ENCODE peak calls at places on chromosomes 16 and 17, in five cellular contexts. One of them, this sample, is unnamed.

GRCh38 chr16:51433597-51433996 is 282.5 kb upstream of the SALL1 start:
- DNase-seq in AG09309: no peak
- DNase-seq in MM.1S: no peak
- DNase-seq in fibroblast of the aortic adventitia: no peak
- DNase-seq in pancreas: no peak
- DNase-seq in this sample: no peak

GRCh38 chr16:72924918-72925630 is 122.9 kb downstream of the ZFHX3 start:
- DNase-seq in MM.1S: no peak
- DNase-seq in fibroblast of the aortic adventitia: no peak
- DNase-seq in pancreas: no peak
- DNase-seq in AG09309: no peak
- DNase-seq in this sample: no peak

GRCh38 chr16:29663020-29663828 is at the start of gene SPN:
- DNase-seq in MM.1S: no peak
- DNase-seq in AG09309: no peak
- DNase-seq in fibroblast of the aortic adventitia: no peak
- DNase-seq in pancreas: no peak
- DNase-seq in this sample: no peak

GRCh38 chr17:77125432-77125901 is 15.3 kb upstream of the SEC14L1 start:
- DNase-seq in fibroblast of the aortic adventitia: peak; percentile 88
- DNase-seq in AG09309: peak; percentile 61
- DNase-seq in pancreas: no peak
- DNase-seq in MM.1S: no peak
- DNase-seq in this sample: no peak

GRCh38 chr16:72848759-72849664 is 198.9 kb downstream of the ZFHX3 start:
- DNase-seq in pancreas: peak; percentile 97
- DNase-seq in AG09309: peak; percentile 71
- DNase-seq in MM.1S: no peak
- DNase-seq in fibroblast of the aortic adventitia: peak; percentile 96
- DNase-seq in this sample: no peak

GRCh38 chr16:2081685-2082084 is 33.9 kb downstream of the TSC2 start:
- DNase-seq in AG09309: no peak
- DNase-seq in pancreas: no peak
- DNase-seq in MM.1S: no peak
- DNase-seq in fibroblast of the aortic adventitia: no peak
- DNase-seq in this sample: no peak

GRCh38 chr16:2529061-2529931 is 1.9 kb downstream of the CEMP1 start:
- DNase-seq in fibroblast of the aortic adventitia: no peak
- DNase-seq in AG09309: no peak
- DNase-seq in pancreas: peak; percentile 82
- DNase-seq in MM.1S: no peak
- DNase-seq in this sample: no peak

GRCh38 chr17:9244066-9245052 is 223.0 kb downstream of the NTN1 start:
- DNase-seq in fibroblast of the aortic adventitia: peak; percentile 79
- DNase-seq in MM.1S: no peak
- DNase-seq in AG09309: peak; percentile 85
- DNase-seq in pancreas: no peak
- DNase-seq in this sample: no peak

GRCh38 chr17:7281953-7282751 is 634 bp downstream of the SLC2A4 start:
- DNase-seq in AG09309: no peak
- DNase-seq in fibroblast of the aortic adventitia: no peak
- DNase-seq in MM.1S: no peak
- DNase-seq in pancreas: no peak
- DNase-seq in this sample: no peak

GRCh38 chr17:64658931-64659330 is 3.2 kb downstream of the SMURF2 start:
- DNase-seq in fibroblast of the aortic adventitia: peak; percentile 83
- DNase-seq in MM.1S: no peak
- DNase-seq in AG09309: peak; percentile 48
- DNase-seq in pancreas: no peak
- DNase-seq in this sample: no peak

GRCh38 chr17:700504-701094 is 14.0 kb downstream of the VPS53 start:
- DNase-seq in MM.1S: peak; percentile 42
- DNase-seq in fibroblast of the aortic adventitia: peak; percentile 61
- DNase-seq in pancreas: no peak
- DNase-seq in AG09309: no peak
- DNase-seq in this sample: no peak

GRCh38 chr17:39777534-39778365 is 40.0 kb downstream of the GRB7 start:
- DNase-seq in AG09309: no peak
- DNase-seq in pancreas: no peak
- DNase-seq in fibroblast of the aortic adventitia: no peak
- DNase-seq in MM.1S: peak; percentile 60
- DNase-seq in this sample: no peak

GRCh38 chr17:37187262-37187661 is 188.5 kb upstream of the C17orf78 start:
- DNase-seq in MM.1S: no peak
- DNase-seq in fibroblast of the aortic adventitia: peak; percentile 30
- DNase-seq in pancreas: no peak
- DNase-seq in AG09309: peak; percentile 25
- DNase-seq in this sample: no peak

GRCh38 chr16:8346291-8346690 is 244.0 kb downstream of the TMEM114 start:
- DNase-seq in pancreas: no peak
- DNase-seq in fibroblast of the aortic adventitia: no peak
- DNase-seq in AG09309: no peak
- DNase-seq in MM.1S: peak; percentile 26
- DNase-seq in this sample: no peak

GRCh38 chr17:14281530-14281929 is 19.4 kb upstream of the HS3ST3B1 start:
- DNase-seq in pancreas: no peak
- DNase-seq in MM.1S: no peak
- DNase-seq in fibroblast of the aortic adventitia: no peak
- DNase-seq in AG09309: no peak
- DNase-seq in this sample: no peak

GRCh38 chr16:87086156-87086555 is 231.0 kb downstream of the C16orf95 start:
- DNase-seq in AG09309: peak; percentile 45
- DNase-seq in pancreas: no peak
- DNase-seq in MM.1S: no peak
- DNase-seq in fibroblast of the aortic adventitia: peak; percentile 74
- DNase-seq in this sample: no peak

GRCh38 chr16:65071371-65072311 is 50.2 kb downstream of the CDH11 start:
- DNase-seq in pancreas: no peak
- DNase-seq in MM.1S: no peak
- DNase-seq in fibroblast of the aortic adventitia: peak; percentile 58
- DNase-seq in AG09309: no peak
- DNase-seq in this sample: no peak

GRCh38 chr16:27049117-27049516 is 17.6 kb upstream of the C16orf82 start:
- DNase-seq in AG09309: no peak
- DNase-seq in pancreas: no peak
- DNase-seq in MM.1S: no peak
- DNase-seq in fibroblast of the aortic adventitia: no peak
- DNase-seq in this sample: no peak

GRCh38 chr17:11548398-11548797 is 49.9 kb upstream of the DNAH9 start:
- DNase-seq in pancreas: no peak
- DNase-seq in MM.1S: no peak
- DNase-seq in AG09309: no peak
- DNase-seq in fibroblast of the aortic adventitia: no peak
- DNase-seq in this sample: no peak

GRCh38 chr16:67115649-67116048 is 5.9 kb downstream of the PHAF1 start:
- DNase-seq in MM.1S: no peak
- DNase-seq in fibroblast of the aortic adventitia: peak; percentile 75
- DNase-seq in AG09309: peak; percentile 71
- DNase-seq in pancreas: no peak
- DNase-seq in this sample: no peak

GRCh38 chr16:27317738-27318398 is 4.1 kb downstream of the IL4R start:
- DNase-seq in AG09309: no peak
- DNase-seq in pancreas: no peak
- DNase-seq in MM.1S: no peak
- DNase-seq in fibroblast of the aortic adventitia: peak; percentile 31
- DNase-seq in this sample: no peak

GRCh38 chr16:29790949-29791844 is 646 bp downstream of the KIF22 start:
- DNase-seq in pancreas: no peak
- DNase-seq in AG09309: no peak
- DNase-seq in MM.1S: no peak
- DNase-seq in fibroblast of the aortic adventitia: no peak
- DNase-seq in this sample: no peak

GRCh38 chr17:50778471-50778870 is 11.2 kb upstream of the ANKRD40CL start:
- DNase-seq in AG09309: no peak
- DNase-seq in fibroblast of the aortic adventitia: no peak
- DNase-seq in MM.1S: no peak
- DNase-seq in pancreas: no peak
- DNase-seq in this sample: no peak

GRCh38 chr16:85416267-85417109 is 196.6 kb upstream of the GSE1 start:
- DNase-seq in MM.1S: peak; percentile 24
- DNase-seq in pancreas: peak; percentile 94
- DNase-seq in AG09309: no peak
- DNase-seq in fibroblast of the aortic adventitia: peak; percentile 30
- DNase-seq in this sample: no peak

GRCh38 chr17:45697076-45697475 is 87.0 kb upstream of the CRHR1 start:
- DNase-seq in AG09309: no peak
- DNase-seq in fibroblast of the aortic adventitia: no peak
- DNase-seq in MM.1S: no peak
- DNase-seq in pancreas: no peak
- DNase-seq in this sample: no peak

GRCh38 chr17:46061435-46061834 is 62.4 kb downstream of the STH start:
- DNase-seq in AG09309: no peak
- DNase-seq in pancreas: no peak
- DNase-seq in MM.1S: no peak
- DNase-seq in fibroblast of the aortic adventitia: peak; percentile 20
- DNase-seq in this sample: no peak

GRCh38 chr17:72393553-72393952 is 272.7 kb downstream of the SOX9 start:
- DNase-seq in pancreas: no peak
- DNase-seq in MM.1S: no peak
- DNase-seq in fibroblast of the aortic adventitia: peak; percentile 62
- DNase-seq in AG09309: no peak
- DNase-seq in this sample: no peak

GRCh38 chr17:19019041-19019941 is 14.7 kb upstream of the FAM83G start:
- DNase-seq in pancreas: peak; percentile 73
- DNase-seq in fibroblast of the aortic adventitia: no peak
- DNase-seq in MM.1S: no peak
- DNase-seq in AG09309: no peak
- DNase-seq in this sample: no peak

GRCh38 chr17:7912927-7913524 is 3.1 kb downstream of the RNF227 start:
- DNase-seq in AG09309: no peak
- DNase-seq in MM.1S: peak; percentile 83
- DNase-seq in fibroblast of the aortic adventitia: peak; percentile 89
- DNase-seq in pancreas: no peak
- DNase-seq in this sample: peak; percentile 70

GRCh38 chr17:20174588-20175265 is 165.6 kb downstream of the SPECC1 start:
- DNase-seq in pancreas: no peak
- DNase-seq in fibroblast of the aortic adventitia: peak; percentile 29
- DNase-seq in AG09309: no peak
- DNase-seq in MM.1S: no peak
- DNase-seq in this sample: no peak

GRCh38 chr16:83863682-83864081 is 35.2 kb upstream of the MLYCD start:
- DNase-seq in fibroblast of the aortic adventitia: no peak
- DNase-seq in MM.1S: no peak
- DNase-seq in pancreas: no peak
- DNase-seq in AG09309: no peak
- DNase-seq in this sample: no peak
- H3K4me3 ChIP-seq in fibroblast of the aortic adventitia: no peak overlapping the region
- H3K4me3 ChIP-seq in MM.1S: no peak overlapping the region
- H3K4me3 ChIP-seq in pancreas: no peak overlapping the region
- H3K4me3 ChIP-seq in AG09309: no peak overlapping the region
- H3K4me3 ChIP-seq in this sample: no peak overlapping the region

DNA sequence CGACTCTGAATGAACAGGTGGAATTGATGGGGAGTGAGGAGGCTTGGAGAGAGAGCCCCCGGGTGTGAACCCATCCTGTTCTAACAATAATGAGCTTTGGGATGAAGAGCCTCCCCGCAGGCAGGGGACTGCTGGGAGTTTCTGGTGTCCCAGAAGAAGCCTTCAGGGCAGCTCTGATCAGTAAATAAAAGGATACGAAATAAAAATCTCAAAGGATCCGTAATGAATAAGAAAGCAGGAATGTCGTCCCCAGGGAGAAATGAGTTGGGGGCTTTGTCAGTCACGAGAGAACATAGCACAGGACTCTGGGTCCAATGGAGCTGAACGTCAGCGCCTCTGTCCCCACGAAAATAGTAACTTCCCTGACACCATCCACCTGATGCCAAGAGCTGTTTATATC is 113.4 kb downstream of the PITPNC1 start:
- DNase-seq in fibroblast of the aortic adventitia: no peak
- DNase-seq in MM.1S: no peak
- DNase-seq in pancreas: no peak
- DNase-seq in AG09309: no peak
- DNase-seq in this sample: no peak
- H3K4me3 ChIP-seq in fibroblast of the aortic adventitia: peak overlapping the region; percentile 54
- H3K4me3 ChIP-seq in MM.1S: no peak overlapping the region
- H3K4me3 ChIP-seq in pancreas: no peak overlapping the region
- H3K4me3 ChIP-seq in AG09309: peak overlapping the region; percentile 26
- H3K4me3 ChIP-seq in this sample: no peak overlapping the region

GRCh38 chr17:32486091-32486700 is 597 bp upstream of the CDK5R1 start:
- DNase-seq in pancreas: peak; percentile 86
- DNase-seq in AG09309: no peak
- DNase-seq in MM.1S: peak; percentile 77
- DNase-seq in fibroblast of the aortic adventitia: peak; percentile 42
- DNase-seq in this sample: no peak
- H3K4me3 ChIP-seq in pancreas: peak overlapping the region; percentile 28
- H3K4me3 ChIP-seq in AG09309: peak overlapping the region; percentile 37
- H3K4me3 ChIP-seq in MM.1S: peak overlapping the region; percentile 41
- H3K4me3 ChIP-seq in fibroblast of the aortic adventitia: peak overlapping the region; percentile 67
- H3K4me3 ChIP-seq in this sample: peak overlapping the region; percentile 94

DNA sequence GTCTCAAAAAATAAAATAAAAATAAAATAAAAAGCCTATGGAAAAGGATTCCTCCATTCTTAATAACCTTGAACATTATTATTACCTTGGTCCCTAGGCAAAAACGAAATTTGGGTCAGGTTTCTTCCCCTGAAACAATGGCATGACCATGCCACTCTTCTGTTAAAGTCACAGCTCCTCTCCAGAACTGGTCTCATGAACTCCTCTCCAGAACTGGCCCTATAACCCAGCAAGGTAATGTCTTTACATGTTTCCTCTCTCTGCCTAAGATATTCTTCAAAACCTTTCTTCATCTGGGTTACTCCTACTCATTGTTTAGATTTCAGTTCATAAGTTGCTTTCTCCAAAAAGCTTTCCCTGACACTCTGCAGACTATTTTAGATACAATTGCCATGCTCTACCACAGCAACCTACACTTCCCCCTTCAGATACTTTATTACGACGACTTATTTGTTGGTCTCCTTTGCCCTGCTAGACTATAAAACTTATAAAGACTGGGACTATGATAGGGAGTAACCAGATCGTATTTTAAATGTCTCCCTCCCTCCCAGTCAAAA is 13.5 kb downstream of the TRIM37 start:
- DNase-seq in AG09309: no peak
- DNase-seq in pancreas: no peak
- DNase-seq in MM.1S: no peak
- DNase-seq in fibroblast of the aortic adventitia: no peak
- DNase-seq in this sample: no peak
- H3K4me3 ChIP-seq in AG09309: no peak overlapping the region
- H3K4me3 ChIP-seq in pancreas: no peak overlapping the region
- H3K4me3 ChIP-seq in MM.1S: no peak overlapping the region
- H3K4me3 ChIP-seq in fibroblast of the aortic adventitia: peak overlapping the region; percentile 29
- H3K4me3 ChIP-seq in this sample: no peak overlapping the region

GRCh38 chr16:71338193-71338592 is 20.3 kb upstream of the CALB2 start:
- DNase-seq in AG09309: no peak
- DNase-seq in MM.1S: no peak
- DNase-seq in pancreas: no peak
- DNase-seq in fibroblast of the aortic adventitia: no peak
- DNase-seq in this sample: no peak
- H3K4me3 ChIP-seq in AG09309: no peak overlapping the region
- H3K4me3 ChIP-seq in MM.1S: no peak overlapping the region
- H3K4me3 ChIP-seq in pancreas: no peak overlapping the region
- H3K4me3 ChIP-seq in fibroblast of the aortic adventitia: no peak overlapping the region
- H3K4me3 ChIP-seq in this sample: no peak overlapping the region

This sample was measured in GM12864.